ENCODE peak calls at places on chromosomes 1 and 21, in nine cellular contexts. O is choroid plexus epithelial cell, Y is fibroblast of lung, D is fibroblast of villous mesenchyme, N is astrocyte, T is AG09309, V is GM10248, H is body of pancreas, J is transverse colon. C is an unnamed sample.
A peak's percentile ranks its signal among the peaks of the same experiment; 100 is the strongest.

GRCh38 chr1:175976865-175977642 is 230.0 kb downstream of the COP1 start:
- DNase-seq in O (peak; percentile 46), Y (no peak), D (peak; percentile 58), N (peak; percentile 48), T (no peak), V (no peak), H (no peak), J (no peak), C (no peak)

GRCh38 chr1:227947425-227947677 is 381 bp downstream of the WNT9A start:
- DNase-seq in O (no peak), Y (no peak), D (no peak), N (no peak), T (no peak), V (no peak), H (no peak), J (no peak), C (no peak)

GRCh38 chr21:39217356-39218081 is 34.3 kb upstream of the PSMG1 start:
- DNase-seq in O (no peak), Y (no peak), D (no peak), N (no peak), T (no peak), V (no peak), H (no peak), J (no peak), C (no peak)

GRCh38 chr1:9900142-9901043 is 9.7 kb downstream of the CTNNBIP1 start:
- DNase-seq in O (no peak), Y (no peak), D (no peak), N (no peak), T (no peak), V (no peak), H (peak; percentile 91), J (peak; percentile 71), C (no peak)

GRCh38 chr1:53324728-53325297 is 3.1 kb downstream of the LRP8 start:
- DNase-seq in O (peak; percentile 23), Y (peak; percentile 37), D (no peak), N (peak; percentile 21), T (no peak), V (no peak), H (no peak), J (no peak), C (no peak)

GRCh38 chr1:156896490-156897033 is 3.0 kb downstream of the PEAR1 start:
- DNase-seq in O (peak; percentile 69), Y (peak; percentile 84), D (peak; percentile 84), N (peak; percentile 92), T (peak; percentile 43), V (no peak), H (no peak), J (no peak), C (no peak)

GRCh38 chr1:172724746-172725613 is 66.1 kb downstream of the FASLG start:
- DNase-seq in O (no peak), Y (no peak), D (no peak), N (no peak), T (no peak), V (no peak), H (no peak), J (no peak), C (no peak)

GRCh38 chr1:28973850-28974841 is 59.8 kb downstream of the EPB41 start:
- DNase-seq in O (peak; percentile 66), Y (peak; percentile 79), D (peak; percentile 49), N (no peak), T (no peak), V (no peak), H (no peak), J (no peak), C (no peak)

GRCh38 chr1:15027515-15027948 is 126.0 kb upstream of the TMEM51 start:
- DNase-seq in O (peak; percentile 62), Y (peak; percentile 57), D (peak; percentile 70), N (peak; percentile 44), T (peak; percentile 27), V (peak; percentile 68), H (peak; percentile 86), J (peak; percentile 78), C (peak; percentile 57)

GRCh38 chr1:185933580-185933979 is 199.4 kb downstream of the HMCN1 start:
- DNase-seq in O (no peak), Y (no peak), D (no peak), N (no peak), T (no peak), V (no peak), H (no peak), J (no peak), C (no peak)

GRCh38 chr1:154720328-154721301 is 112.6 kb upstream of the ADAR start:
- DNase-seq in O (no peak), Y (no peak), D (no peak), N (no peak), T (no peak), V (no peak), H (no peak), J (no peak), C (no peak)

GRCh38 chr1:154141240-154141639 is 13.6 kb downstream of the NUP210L start:
- DNase-seq in O (peak; percentile 70), Y (no peak), D (peak; percentile 22), N (peak; percentile 24), T (no peak), V (no peak), H (no peak), J (no peak), C (no peak)

GRCh38 chr1:59767119-59767518 is 47.6 kb upstream of the HOOK1 start:
- DNase-seq in O (no peak), Y (no peak), D (peak; percentile 25), N (no peak), T (no peak), V (no peak), H (no peak), J (no peak), C (no peak)

GRCh38 chr1:179883040-179883501 is 986 bp downstream of the TOR1AIP1 start:
- DNase-seq in O (peak; percentile 25), Y (no peak), D (no peak), N (no peak), T (no peak), V (peak; percentile 16), H (no peak), J (peak; percentile 39), C (no peak)

GRCh38 chr1:180309338-180309737 is 79.3 kb downstream of the LHX4 start:
- DNase-seq in O (peak; percentile 69), Y (peak; percentile 31), D (peak; percentile 28), N (peak; percentile 72), T (peak; percentile 11), V (no peak), H (no peak), J (no peak), C (no peak)

GRCh38 chr1:240151126-240151735 is 59.5 kb downstream of the FMN2 start:
- DNase-seq in O (no peak), Y (no peak), D (no peak), N (no peak), T (no peak), V (no peak), H (no peak), J (no peak), C (no peak)

GRCh38 chr1:204971700-204972336 is 71.2 kb upstream of the CNTN2 start:
- DNase-seq in O (peak; percentile 69), Y (peak; percentile 2), D (peak; percentile 11), N (peak; percentile 77), T (peak; percentile 51), V (no peak), H (no peak), J (no peak), C (no peak)

GRCh38 chr1:236507022-236507700 is 16.6 kb upstream of the LGALS8 start:
- DNase-seq in O (peak; percentile 66), Y (no peak), D (peak; percentile 64), N (peak; percentile 71), T (no peak), V (no peak), H (peak; percentile 56), J (no peak), C (no peak)

GRCh38 chr1:158002022-158002629 is 8.7 kb downstream of the KIRREL1 start:
- DNase-seq in O (peak; percentile 65), Y (no peak), D (peak; percentile 70), N (no peak), T (no peak), V (no peak), H (no peak), J (no peak), C (no peak)
- TF ChIP-seq CTCF in O (peak; percentile 13), Y (no peak), D (peak; percentile 24), N (no peak), T (no peak), V (no peak), H (no peak), J (no peak), C (no peak)

DNA sequence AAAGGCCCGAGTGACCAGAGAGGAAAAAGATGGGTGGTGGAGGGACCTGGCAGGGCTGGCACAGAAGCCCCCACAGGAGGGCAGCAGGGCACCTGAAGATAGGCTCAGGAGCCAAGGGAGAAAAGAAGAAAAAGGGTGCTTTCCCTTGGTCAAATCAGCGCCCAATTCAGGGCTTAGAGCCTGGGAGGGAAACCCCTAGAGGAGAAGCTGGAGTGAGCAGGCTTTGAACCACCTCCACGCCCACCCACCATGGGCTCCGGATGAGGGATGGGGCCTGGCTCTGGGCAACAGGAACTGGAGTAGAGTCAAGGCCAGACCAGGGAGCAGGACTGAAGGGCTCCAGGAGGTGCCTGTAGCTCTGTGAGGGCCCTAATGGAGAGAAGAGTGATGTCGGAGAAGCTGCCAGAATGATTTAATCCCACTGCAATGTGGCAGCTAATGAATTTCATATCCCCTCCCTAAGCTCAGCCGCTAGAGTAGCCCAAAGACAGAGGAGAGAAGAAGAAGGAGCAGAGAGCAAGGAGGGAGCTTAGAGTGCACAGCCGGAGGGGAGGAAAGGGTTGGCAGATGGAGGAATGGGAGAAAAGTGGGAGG is 12.0 kb upstream of the PRELP start:
- DNase-seq in O (peak; percentile 35), Y (peak; percentile 60), D (no peak), N (peak; percentile 74), T (no peak), V (no peak), H (no peak), J (no peak), C (no peak)
- TF ChIP-seq CTCF in O (no peak), Y (no peak), D (no peak), N (peak; percentile 4), T (peak; percentile 29), V (no peak), H (no peak), J (peak; percentile 37), C (no peak)

GRCh38 chr1:70737125-70737524 is 310.5 kb downstream of the PTGER3 start:
- DNase-seq in O (no peak), Y (no peak), D (no peak), N (no peak), T (no peak), V (no peak), H (no peak), J (no peak), C (no peak)
- TF ChIP-seq CTCF in O (no peak), Y (no peak), D (peak; percentile 3), N (no peak), T (no peak), V (no peak), H (no peak), J (no peak), C (no peak)

GRCh38 chr1:194103516-194104246 is 917.3 kb upstream of the B3GALT2 start:
- DNase-seq in O (no peak), Y (no peak), D (no peak), N (no peak), T (no peak), V (no peak), H (no peak), J (no peak), C (no peak)

GRCh38 chr1:194104247-194104844 is 917.9 kb upstream of the B3GALT2 start:
- DNase-seq in O (peak; percentile 7), Y (no peak), D (no peak), N (no peak), T (no peak), V (no peak), H (no peak), J (no peak), C (no peak)

GRCh38 chr1:194105381-194105780 is 919.0 kb upstream of the B3GALT2 start:
- DNase-seq in O (no peak), Y (no peak), D (no peak), N (no peak), T (no peak), V (no peak), H (no peak), J (no peak), C (no peak)

GRCh38 chr1:194102607-194103006 is 916.2 kb upstream of the B3GALT2 start:
- DNase-seq in O (peak; percentile 30), Y (no peak), D (no peak), N (no peak), T (no peak), V (no peak), H (no peak), J (no peak), C (no peak)
- TF ChIP-seq CTCF in O (peak; percentile 41), Y (no peak), D (no peak), N (no peak), T (no peak), V (no peak), H (no peak), J (no peak), C (no peak)